ENCODE peak calls at places on chromosomes 16 and 17, in nine cellular contexts. M, S, A, K, W, R, T, O and P are unnamed samples.

GRCh38 chr16:85375282-85375681 is 237.8 kb upstream of the GSE1 start:
- DNase-seq in M (no peak), S (no peak), A (no peak), K (no peak), W (no peak), R (no peak), T (no peak), O (no peak), P (no peak)

GRCh38 chr17:40032322-40033320 is 17.4 kb downstream of the CSF3 start:
- DNase-seq in M (no peak), S (no peak), A (no peak), K (no peak), W (peak; percentile 77), R (no peak), T (no peak), O (peak; percentile 72), P (no peak)

GRCh38 chr17:21452377-21453143 is 76.4 kb downstream of the KCNJ12 start:
- DNase-seq in M (peak; percentile 54), S (peak; percentile 79), A (peak; percentile 53), K (peak; percentile 62), W (peak; percentile 31), R (peak; percentile 49), T (peak; percentile 84), O (peak; percentile 49), P (peak; percentile 15)

GRCh38 chr17:38528101-38528500 is 77.7 kb downstream of the SRCIN1 start:
- DNase-seq in M (peak; percentile 4), S (no peak), A (no peak), K (no peak), W (no peak), R (no peak), T (no peak), O (no peak), P (no peak)

GRCh38 chr17:4476017-4476416 is 22.7 kb upstream of the SPNS2 start:
- DNase-seq in M (no peak), S (no peak), A (no peak), K (no peak), W (no peak), R (no peak), T (no peak), O (no peak), P (no peak)

GRCh38 chr17:53316988-53317387 is 505.7 kb upstream of the KIF2B start:
- DNase-seq in M (no peak), S (no peak), A (no peak), K (no peak), W (no peak), R (no peak), T (no peak), O (no peak), P (no peak)

GRCh38 chr17:43018008-43018853 is 4.0 kb downstream of the VAT1 start:
- DNase-seq in M (no peak), S (no peak), A (no peak), K (peak; percentile 65), W (no peak), R (no peak), T (peak; percentile 55), O (no peak), P (no peak)

GRCh38 chr17:43791589-43791988 is 11.4 kb downstream of the CFAP97D1 start:
- DNase-seq in M (peak; percentile 84), S (peak; percentile 58), A (peak; percentile 82), K (peak; percentile 71), W (no peak), R (no peak), T (no peak), O (no peak), P (peak; percentile 45)

GRCh38 chr17:44780845-44781480 is 22.2 kb downstream of the ADAM11 start:
- DNase-seq in M (no peak), S (no peak), A (no peak), K (no peak), W (no peak), R (no peak), T (no peak), O (no peak), P (no peak)

GRCh38 chr17:47987240-47987835 is 16.4 kb downstream of the CDK5RAP3 start:
- DNase-seq in M (no peak), S (no peak), A (no peak), K (no peak), W (no peak), R (no peak), T (no peak), O (no peak), P (no peak)

GRCh38 chr16:60337671-60338070 is 1603.6 kb upstream of the GOT2 start:
- DNase-seq in M (no peak), S (no peak), A (no peak), K (no peak), W (no peak), R (no peak), T (no peak), O (no peak), P (no peak)

GRCh38 chr16:29760567-29761279 is 14.9 kb upstream of the C16orf54 start:
- DNase-seq in M (no peak), S (no peak), A (no peak), K (no peak), W (no peak), R (no peak), T (no peak), O (no peak), P (no peak)

GRCh38 chr16:29756654-29757053 is 10.9 kb upstream of the C16orf54 start:
- DNase-seq in M (no peak), S (no peak), A (no peak), K (no peak), W (no peak), R (no peak), T (no peak), O (no peak), P (no peak)

GRCh38 chr16:29761882-29762281 is 16.1 kb upstream of the C16orf54 start:
- DNase-seq in M (no peak), S (no peak), A (no peak), K (no peak), W (no peak), R (no peak), T (no peak), O (no peak), P (no peak)

GRCh38 chr16:29753516-29753915 is 7.7 kb upstream of the C16orf54 start:
- DNase-seq in M (no peak), S (no peak), A (no peak), K (no peak), W (no peak), R (no peak), T (no peak), O (no peak), P (no peak)

DNA sequence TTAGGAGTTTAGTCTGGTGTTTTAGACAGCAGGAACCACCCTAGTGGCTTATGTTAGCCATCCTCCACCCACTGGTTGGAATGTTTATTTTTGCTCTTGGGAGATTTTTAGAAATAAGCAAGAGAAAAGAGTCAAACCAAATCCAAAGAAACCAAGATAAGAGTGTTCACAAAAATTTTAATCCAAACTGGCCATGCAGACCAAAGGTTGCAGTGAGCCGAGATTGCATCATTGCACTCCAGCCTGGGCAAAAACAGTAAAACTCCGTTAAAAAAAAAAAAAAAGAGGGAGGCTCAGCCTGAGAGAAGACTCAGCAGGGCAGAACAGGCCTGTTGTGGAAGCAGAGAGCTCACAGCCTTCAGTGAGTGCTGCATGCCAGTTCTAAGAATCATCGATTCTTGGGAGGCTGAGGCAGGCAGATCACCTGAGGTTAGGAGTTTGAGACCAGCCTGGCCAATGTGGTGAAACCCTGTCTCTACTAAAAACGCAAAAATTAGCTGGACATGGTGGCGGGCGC is 12.2 kb upstream of the C16orf54 start:
- DNase-seq in M (no peak), S (peak; percentile 67), A (no peak), K (no peak), W (no peak), R (no peak), T (peak; percentile 32), O (no peak), P (no peak)
- TF ChIP-seq CTCF in M (no peak), S (peak; percentile 21), A (no peak), K (no peak), W (no peak), R (no peak), T (no peak), O (no peak), P (peak; percentile 39)

DNA sequence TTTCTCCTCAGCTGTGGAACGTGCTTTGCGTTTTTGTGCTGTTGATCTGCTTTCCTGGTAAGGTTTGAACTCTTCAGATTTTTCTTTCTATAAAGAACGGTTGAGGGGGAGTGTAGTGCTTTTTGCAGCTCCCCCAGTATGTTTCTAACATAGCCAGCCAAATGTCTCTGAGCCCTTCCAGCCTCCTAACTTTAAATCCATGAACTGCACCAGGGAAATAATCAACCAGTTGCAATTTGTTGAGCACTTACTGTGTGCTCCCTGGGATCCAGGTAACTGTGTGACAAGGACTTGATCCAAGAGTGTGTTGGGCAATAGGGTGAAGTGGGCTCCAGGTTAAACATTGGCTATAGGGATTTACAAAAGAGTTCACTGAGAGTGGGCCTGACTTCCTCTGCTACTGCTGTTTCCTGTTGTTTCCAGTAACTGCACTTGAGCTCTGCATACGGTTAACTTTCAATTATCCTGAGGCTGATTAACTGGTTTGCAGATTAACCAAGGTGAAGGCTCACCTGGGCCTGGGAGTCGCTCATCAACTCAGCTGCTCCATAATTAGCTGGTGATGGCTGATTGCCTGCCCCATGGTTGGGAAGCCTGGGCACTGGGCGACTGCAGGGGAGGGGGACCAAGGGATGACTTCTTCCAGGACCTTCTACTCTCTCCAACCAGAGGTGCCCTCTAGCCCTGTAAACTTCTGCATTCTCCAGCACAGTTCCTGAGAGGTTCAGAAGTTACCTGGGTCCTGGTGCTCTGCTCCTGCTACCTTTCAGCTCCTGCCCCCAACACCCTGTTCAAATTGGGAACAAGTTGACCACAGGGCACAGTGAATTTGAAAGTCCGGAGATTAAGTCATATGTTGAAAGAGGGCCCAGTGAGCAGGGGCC is 19.5 kb downstream of the HLF start:
- DNase-seq in M (no peak), S (no peak), A (no peak), K (no peak), W (no peak), R (no peak), T (no peak), O (no peak), P (no peak)
- TF ChIP-seq CTCF in M (no peak), S (no peak), A (no peak), K (no peak), W (no peak), R (no peak), T (no peak), O (no peak), P (no peak)

GRCh38 chr17:80774643-80775281 is 216.9 kb upstream of the CHMP6 start:
- DNase-seq in M (no peak), S (no peak), A (no peak), K (no peak), W (no peak), R (no peak), T (peak; percentile 51), O (no peak), P (no peak)
- TF ChIP-seq CTCF in M (no peak), S (no peak), A (no peak), K (no peak), W (no peak), R (no peak), T (no peak), O (no peak), P (no peak)

GRCh38 chr17:80263253-80264047 is 2.8 kb downstream of the RNF213 start:
- DNase-seq in M (no peak), S (peak; percentile 80), A (peak; percentile 46), K (peak; percentile 75), W (peak; percentile 86), R (peak; percentile 82), T (peak; percentile 54), O (peak; percentile 75), P (peak; percentile 67)
- TF ChIP-seq CTCF in M (no peak), S (no peak), A (no peak), K (no peak), W (no peak), R (no peak), T (no peak), O (peak; percentile 21), P (no peak)